ENCODE peak calls at places on chromosomes 3 and 15, in five cellular contexts. One of them, this sample, is unnamed.

GRCh38 chr3:151468284-151468917 is 7.5 kb upstream of the IGSF10 start:
- DNase-seq in A549: peak; percentile 74
- DNase-seq in RWPE1: peak; percentile 57
- DNase-seq in GM23248: peak; percentile 69
- DNase-seq in AG08395: peak; percentile 55
- DNase-seq in this sample: peak; percentile 94

GRCh38 chr3:36397856-36398255 is 17.6 kb downstream of the STAC start:
- DNase-seq in AG08395: peak; percentile 80
- DNase-seq in GM23248: peak; percentile 30
- DNase-seq in RWPE1: no peak
- DNase-seq in A549: no peak
- DNase-seq in this sample: no peak

GRCh38 chr15:34439878-34440277 is 2.3 kb upstream of the GOLGA8A start:
- DNase-seq in RWPE1: no peak
- DNase-seq in A549: no peak
- DNase-seq in GM23248: no peak
- DNase-seq in AG08395: no peak
- DNase-seq in this sample: no peak

GRCh38 chr15:64485796-64486195 is 25.4 kb downstream of the ZNF609 start:
- DNase-seq in RWPE1: no peak
- DNase-seq in A549: no peak
- DNase-seq in GM23248: no peak
- DNase-seq in AG08395: no peak
- DNase-seq in this sample: no peak

GRCh38 chr3:130934442-130935089 is 40.7 kb downstream of the ATP2C1 start:
- DNase-seq in GM23248: peak; percentile 22
- DNase-seq in RWPE1: no peak
- DNase-seq in AG08395: no peak
- DNase-seq in A549: no peak
- DNase-seq in this sample: no peak

GRCh38 chr3:114384558-114384903 is 90.7 kb downstream of the TIGIT start:
- DNase-seq in AG08395: peak; percentile 13
- DNase-seq in RWPE1: no peak
- DNase-seq in A549: no peak
- DNase-seq in GM23248: peak; percentile 59
- DNase-seq in this sample: no peak

GRCh38 chr3:71305246-71306206 is 278.0 kb downstream of the FOXP1 start:
- DNase-seq in RWPE1: no peak
- DNase-seq in AG08395: no peak
- DNase-seq in A549: no peak
- DNase-seq in GM23248: no peak
- DNase-seq in this sample: peak; percentile 95

GRCh38 chr3:58531956-58532355 is 5.0 kb downstream of the ACOX2 start:
- DNase-seq in GM23248: peak; percentile 61
- DNase-seq in A549: peak; percentile 49
- DNase-seq in RWPE1: peak; percentile 13
- DNase-seq in AG08395: no peak
- DNase-seq in this sample: peak; percentile 43

GRCh38 chr3:134039161-134039862 is 9.6 kb upstream of the SLCO2A1 start:
- DNase-seq in A549: no peak
- DNase-seq in AG08395: no peak
- DNase-seq in GM23248: peak; percentile 44
- DNase-seq in RWPE1: peak; percentile 20
- DNase-seq in this sample: peak; percentile 66

GRCh38 chr3:31815631-31816440 is 165.2 kb downstream of the OSBPL10 start:
- DNase-seq in GM23248: no peak
- DNase-seq in RWPE1: no peak
- DNase-seq in AG08395: no peak
- DNase-seq in A549: no peak
- DNase-seq in this sample: no peak

GRCh38 chr3:134312072-134312872 is 61.6 kb upstream of the RYK start:
- DNase-seq in GM23248: peak; percentile 47
- DNase-seq in RWPE1: peak; percentile 69
- DNase-seq in AG08395: no peak
- DNase-seq in A549: no peak
- DNase-seq in this sample: peak; percentile 67

GRCh38 chr3:141276398-141276797 is 44.8 kb downstream of the PXYLP1 start:
- DNase-seq in GM23248: no peak
- DNase-seq in A549: no peak
- DNase-seq in RWPE1: no peak
- DNase-seq in AG08395: no peak
- DNase-seq in this sample: no peak

GRCh38 chr15:29018406-29018805 is 132.6 kb downstream of the APBA2 start:
- DNase-seq in GM23248: no peak
- DNase-seq in AG08395: no peak
- DNase-seq in RWPE1: peak; percentile 17
- DNase-seq in A549: no peak
- DNase-seq in this sample: peak; percentile 75

GRCh38 chr3:43963208-43963607 is 272.5 kb downstream of the ABHD5 start:
- DNase-seq in A549: no peak
- DNase-seq in GM23248: no peak
- DNase-seq in AG08395: no peak
- DNase-seq in RWPE1: no peak
- DNase-seq in this sample: no peak

GRCh38 chr3:192855434-192855833 is 62.2 kb downstream of the MB21D2 start:
- DNase-seq in AG08395: no peak
- DNase-seq in RWPE1: no peak
- DNase-seq in GM23248: no peak
- DNase-seq in A549: no peak
- DNase-seq in this sample: no peak

GRCh38 chr15:57445872-57446271 is 69.6 kb downstream of the CGNL1 start:
- DNase-seq in AG08395: no peak
- DNase-seq in GM23248: peak; percentile 42
- DNase-seq in A549: peak; percentile 37
- DNase-seq in RWPE1: no peak
- DNase-seq in this sample: peak; percentile 38

GRCh38 chr3:55074861-55075260 is 147.0 kb upstream of the LRTM1 start:
- DNase-seq in A549: no peak
- DNase-seq in GM23248: no peak
- DNase-seq in RWPE1: no peak
- DNase-seq in AG08395: no peak
- DNase-seq in this sample: no peak

GRCh38 chr3:127073931-127074820 is 91.3 kb downstream of the PLXNA1 start:
- DNase-seq in GM23248: peak; percentile 48
- DNase-seq in A549: no peak
- DNase-seq in AG08395: no peak
- DNase-seq in RWPE1: peak; percentile 26
- DNase-seq in this sample: no peak

GRCh38 chr3:12187448-12188327 is 29.0 kb upstream of the TIMP4 start:
- DNase-seq in GM23248: peak; percentile 77
- DNase-seq in AG08395: peak; percentile 56
- DNase-seq in RWPE1: no peak
- DNase-seq in A549: no peak
- DNase-seq in this sample: no peak

GRCh38 chr3:149713730-149714654 is 38.3 kb downstream of the COMMD2 start:
- DNase-seq in A549: no peak
- DNase-seq in GM23248: no peak
- DNase-seq in RWPE1: no peak
- DNase-seq in AG08395: no peak
- DNase-seq in this sample: no peak

GRCh38 chr3:49397470-49397869 is 14.3 kb downstream of the RHOA start:
- DNase-seq in RWPE1: no peak
- DNase-seq in GM23248: no peak
- DNase-seq in AG08395: no peak
- DNase-seq in A549: peak; percentile 30
- DNase-seq in this sample: peak; percentile 72

GRCh38 chr3:11159421-11159904 is 5.2 kb downstream of the HRH1 start:
- DNase-seq in AG08395: peak; percentile 84
- DNase-seq in RWPE1: no peak
- DNase-seq in GM23248: peak; percentile 96
- DNase-seq in A549: no peak
- DNase-seq in this sample: peak; percentile 27

GRCh38 chr3:71228156-71228885 is 355.2 kb downstream of the FOXP1 start:
- DNase-seq in RWPE1: no peak
- DNase-seq in A549: no peak
- DNase-seq in GM23248: no peak
- DNase-seq in AG08395: no peak
- DNase-seq in this sample: no peak

GRCh38 chr15:41981373-41982132 is 9.2 kb upstream of the EHD4 start:
- DNase-seq in RWPE1: no peak
- DNase-seq in AG08395: peak; percentile 51
- DNase-seq in GM23248: peak; percentile 51
- DNase-seq in A549: no peak
- DNase-seq in this sample: no peak

GRCh38 chr3:15512173-15512572 is 9.3 kb downstream of the COLQ start:
- DNase-seq in A549: no peak
- DNase-seq in AG08395: peak; percentile 37
- DNase-seq in GM23248: peak; percentile 24
- DNase-seq in RWPE1: no peak
- DNase-seq in this sample: no peak

GRCh38 chr15:101133181-101133460 is 118.7 kb downstream of the CHSY1 start:
- DNase-seq in A549: no peak
- DNase-seq in RWPE1: no peak
- DNase-seq in GM23248: no peak
- DNase-seq in AG08395: no peak
- DNase-seq in this sample: no peak

GRCh38 chr3:133330043-133330442 is 69.8 kb upstream of the BFSP2 start:
- DNase-seq in RWPE1: no peak
- DNase-seq in AG08395: no peak
- DNase-seq in GM23248: no peak
- DNase-seq in A549: no peak
- DNase-seq in this sample: peak; percentile 75

GRCh38 chr15:41934843-41935242 is 37.5 kb downstream of the EHD4 start:
- DNase-seq in GM23248: no peak
- DNase-seq in RWPE1: peak; percentile 58
- DNase-seq in A549: no peak
- DNase-seq in AG08395: no peak
- DNase-seq in this sample: peak; percentile 51

GRCh38 chr3:8607285-8608040 is 37.1 kb downstream of the SSUH2 start:
- DNase-seq in RWPE1: peak; percentile 31
- DNase-seq in AG08395: peak; percentile 84
- DNase-seq in A549: peak; percentile 64
- DNase-seq in GM23248: peak; percentile 82
- DNase-seq in this sample: peak; percentile 51

GRCh38 chr15:96322401-96323249 is 7.9 kb upstream of the NR2F2 start:
- DNase-seq in GM23248: peak; percentile 48
- DNase-seq in RWPE1: no peak
- DNase-seq in A549: no peak
- DNase-seq in AG08395: no peak
- DNase-seq in this sample: peak; percentile 70

GRCh38 chr15:76190767-76191538 is 120.3 kb downstream of the ETFA start:
- DNase-seq in AG08395: peak; percentile 92
- DNase-seq in GM23248: peak; percentile 92
- DNase-seq in RWPE1: peak; percentile 89
- DNase-seq in A549: peak; percentile 83
- DNase-seq in this sample: peak; percentile 96

GRCh38 chr3:123099331-123100191 is 32.7 kb downstream of the PDIA5 start:
- DNase-seq in GM23248: no peak
- DNase-seq in AG08395: no peak
- DNase-seq in RWPE1: no peak
- DNase-seq in A549: no peak
- DNase-seq in this sample: peak; percentile 28

GRCh38 chr3:75631541-75631940 is 32.6 kb upstream of the FRG2C start:
- DNase-seq in RWPE1: no peak
- DNase-seq in GM23248: no peak
- DNase-seq in AG08395: no peak
- DNase-seq in A549: no peak
- DNase-seq in this sample: no peak

GRCh38 chr15:69391046-69391757 is 22.9 kb upstream of the KIF23 start:
- DNase-seq in GM23248: peak; percentile 10
- DNase-seq in RWPE1: no peak
- DNase-seq in AG08395: no peak
- DNase-seq in A549: no peak
- DNase-seq in this sample: no peak

GRCh38 chr3:155233213-155233612 is 60.3 kb downstream of the STRIT1 start:
- DNase-seq in AG08395: peak; percentile 73
- DNase-seq in RWPE1: peak; percentile 14
- DNase-seq in GM23248: peak; percentile 95
- DNase-seq in A549: no peak
- DNase-seq in this sample: no peak

GRCh38 chr15:31606261-31606669 is 279.6 kb downstream of the KLF13 start:
- DNase-seq in GM23248: peak; percentile 82
- DNase-seq in RWPE1: peak; percentile 64
- DNase-seq in AG08395: peak; percentile 44
- DNase-seq in A549: peak; percentile 44
- DNase-seq in this sample: no peak

GRCh38 chr3:57753016-57753415 is 3.1 kb upstream of the SLMAP start:
- DNase-seq in RWPE1: no peak
- DNase-seq in AG08395: no peak
- DNase-seq in A549: no peak
- DNase-seq in GM23248: no peak
- DNase-seq in this sample: no peak

GRCh38 chr3:158420654-158421396 is 150.2 kb upstream of the MLF1 start:
- DNase-seq in A549: peak; percentile 42
- DNase-seq in AG08395: no peak
- DNase-seq in RWPE1: peak; percentile 75
- DNase-seq in GM23248: peak; percentile 78
- DNase-seq in this sample: no peak